ENCODE peak calls at places on chromosomes 6 and 20, in four cellular contexts. B is cortex of kidney, J is HS-27A, G is T-cell. N is an unnamed sample.

GRCh38 chr6:53483423-53484353 is 61.2 kb downstream of the GCLC start:
- DNase-seq in B (no peak), J (no peak), G (no peak), N (no peak)

GRCh38 chr20:33765099-33765498 is 33.3 kb downstream of the ZNF341 start:
- DNase-seq in B (no peak), J (no peak), G (no peak), N (no peak)

GRCh38 chr6:51608932-51609331 is 478.5 kb downstream of the PKHD1 start:
- DNase-seq in B (no peak), J (no peak), G (no peak), N (no peak)

GRCh38 chr20:57678340-57678739 is 31.5 kb downstream of the PMEPA1 start:
- DNase-seq in B (no peak), J (no peak), G (no peak), N (no peak)

GRCh38 chr6:56814308-56814707 is 140.6 kb upstream of the BEND6 start:
- DNase-seq in B (no peak), J (no peak), G (no peak), N (no peak)

GRCh38 chr6:47446974-47447373 is 30.6 kb upstream of the CD2AP start:
- DNase-seq in B (no peak), J (no peak), G (no peak), N (no peak)

GRCh38 chr6:170131351-170131750 is 159.5 kb downstream of the DLL1 start:
- DNase-seq in B (no peak), J (no peak), G (no peak), N (no peak)

GRCh38 chr6:33417127-33417902 is 592 bp downstream of the CUTA start:
- DNase-seq in B (no peak), J (peak; percentile 85), G (no peak), N (no peak)

GRCh38 chr6:142331075-142331551 is 29.3 kb downstream of the ADGRG6 start:
- DNase-seq in B (no peak), J (no peak), G (no peak), N (no peak)

GRCh38 chr20:46013826-46014516 is 5.3 kb downstream of the MMP9 start:
- DNase-seq in B (no peak), J (no peak), G (peak; percentile 73), N (no peak)

GRCh38 chr20:38434310-38434741 is 802 bp downstream of the SNHG17 start:
- DNase-seq in B (no peak), J (no peak), G (peak; percentile 17), N (no peak)

GRCh38 chr20:2217857-2218529 is 77.8 kb upstream of the TGM3 start:
- DNase-seq in B (no peak), J (no peak), G (no peak), N (no peak)

GRCh38 chr20:10557685-10558084 is 116.1 kb downstream of the JAG1 start:
- DNase-seq in B (no peak), J (no peak), G (no peak), N (no peak)

GRCh38 chr6:45369870-45370269 is 7.9 kb downstream of the SUPT3H start:
- DNase-seq in B (no peak), J (no peak), G (no peak), N (no peak)

GRCh38 chr6:162728177-162728571 is 400 bp downstream of the PACRG start:
- DNase-seq in B (no peak), J (no peak), G (no peak), N (no peak)

GRCh38 chr20:64038579-64039292 is 2.8 kb downstream of the C20orf204 start:
- DNase-seq in B (no peak), J (no peak), G (peak; percentile 79), N (no peak)

GRCh38 chr6:168838000-168838399 is 397.0 kb downstream of the SMOC2 start:
- DNase-seq in B (no peak), J (no peak), G (no peak), N (no peak)

GRCh38 chr20:21522479-21523397 is 8.9 kb upstream of the NKX2-2 start:
- DNase-seq in B (no peak), J (no peak), G (no peak), N (no peak)

GRCh38 chr20:63497946-63498935 is 642 bp downstream of the EEF1A2 start:
- DNase-seq in B (no peak), J (no peak), G (no peak), N (no peak)

GRCh38 chr20:21710341-21710740 is 4.9 kb downstream of the PAX1 start:
- DNase-seq in B (no peak), J (no peak), G (no peak), N (no peak)

GRCh38 chr6:157561037-157561790 is 180.2 kb downstream of the ZDHHC14 start:
- DNase-seq in B (no peak), J (no peak), G (no peak), N (no peak)

GRCh38 chr6:30116724-30117123 is 3.8 kb upstream of the TRIM31 start:
- DNase-seq in B (no peak), J (no peak), G (no peak), N (no peak)

GRCh38 chr6:159168536-159169192 is 536 bp upstream of the FNDC1 start:
- DNase-seq in B (no peak), J (no peak), G (no peak), N (no peak)

GRCh38 chr6:6918216-6918983 is 189.4 kb upstream of the RREB1 start:
- DNase-seq in B (no peak), J (no peak), G (no peak), N (peak; percentile 72)

GRCh38 chr6:32462609-32463008 is 22.9 kb downstream of the HLA-DRA start:
- DNase-seq in B (no peak), J (no peak), G (no peak), N (no peak)

GRCh38 chr6:44050872-44051421 is 76.3 kb downstream of the MRPL14 start:
- DNase-seq in B (no peak), J (no peak), G (no peak), N (no peak)

GRCh38 chr20:26243731-26244130 is 547.1 kb upstream of the ZNF337 start:
- DNase-seq in B (no peak), J (no peak), G (no peak), N (no peak)

GRCh38 chr20:50609438-50609989 is 81.8 kb downstream of the RIPOR3 start:
- DNase-seq in B (no peak), J (no peak), G (no peak), N (no peak)

GRCh38 chr20:54510546-54511129 is 35.2 kb downstream of the DOK5 start:
- DNase-seq in B (no peak), J (no peak), G (no peak), N (peak; percentile 26)

GRCh38 chr6:126873791-126874190 is 244.7 kb upstream of the RSPO3 start:
- DNase-seq in B (no peak), J (no peak), G (no peak), N (no peak)

GRCh38 chr6:7150381-7151064 is 42.8 kb downstream of the RREB1 start:
- DNase-seq in B (no peak), J (no peak), G (no peak), N (no peak)

GRCh38 chr6:93394471-93394870 is 24.9 kb downstream of the EPHA7 start:
- DNase-seq in B (no peak), J (no peak), G (no peak), N (no peak)

GRCh38 chr6:12394170-12394569 is 104.0 kb downstream of the EDN1 start:
- DNase-seq in B (no peak), J (no peak), G (no peak), N (no peak)

GRCh38 chr6:135189344-135189743 is 8.2 kb downstream of the MYB start:
- DNase-seq in B (no peak), J (no peak), G (no peak), N (no peak)

N was measured in epithelial cell of proximal tubule.